ENCODE peak calls at places on chromosomes 16 and 17, in six cellular contexts. G is lung; B is activated T-helper 1 cell treated with anti-CD3 and anti-CD28 coated beads, Interleukin-2, amount 50 U/mL, for 16 hours; Q is lung microvascular endothelial cell; S is HFFc6; F is naive thymus-derived CD8-positive, alpha-beta T cell. X is an unnamed sample.
A peak's percentile ranks its signal among the peaks of the same experiment; 100 is the strongest.

GRCh38 chr16:29974291-29975133 is 844 bp downstream of the TAOK2 start:
- DNase-seq in G (no peak), B (no peak), Q (peak; percentile 84), S (no peak), F (no peak), X (no peak)

GRCh38 chr17:69608808-69609494 is 194.5 kb downstream of the MAP2K6 start:
- DNase-seq in G (no peak), B (no peak), Q (peak; percentile 87), S (peak; percentile 97), F (no peak), X (peak; percentile 94)

GRCh38 chr17:52419256-52419655 is 260.7 kb upstream of the CA10 start:
- DNase-seq in G (no peak), B (no peak), Q (no peak), S (no peak), F (no peak), X (no peak)

GRCh38 chr17:8128125-8128784 is 4.3 kb upstream of the HES7 start:
- DNase-seq in G (no peak), B (no peak), Q (no peak), S (no peak), F (no peak), X (no peak)

GRCh38 chr17:5118219-5118618 is 2.4 kb downstream of the USP6 start:
- DNase-seq in G (no peak), B (no peak), Q (no peak), S (no peak), F (no peak), X (no peak)

GRCh38 chr17:5563451-5563850 is 20.9 kb downstream of the NLRP1 start:
- DNase-seq in G (no peak), B (no peak), Q (peak; percentile 18), S (peak; percentile 10), F (no peak), X (no peak)

GRCh38 chr17:79306688-79307323 is 232.2 kb downstream of the ENGASE start:
- DNase-seq in G (no peak), B (no peak), Q (no peak), S (no peak), F (no peak), X (no peak)

GRCh38 chr17:5139454-5139725 is 23.6 kb downstream of the USP6 start:
- DNase-seq in G (peak; percentile 15), B (no peak), Q (no peak), S (no peak), F (no peak), X (no peak)

GRCh38 chr16:64308721-64309120 is 813.1 kb downstream of the CDH11 start:
- DNase-seq in G (no peak), B (no peak), Q (no peak), S (no peak), F (no peak), X (no peak)

GRCh38 chr17:68198931-68199836 is 48.7 kb upstream of the AMZ2 start:
- DNase-seq in G (no peak), B (no peak), Q (no peak), S (no peak), F (peak; percentile 21), X (no peak)

GRCh38 chr16:72962347-72962746 is 85.6 kb downstream of the ZFHX3 start:
- DNase-seq in G (no peak), B (no peak), Q (no peak), S (no peak), F (no peak), X (no peak)

GRCh38 chr17:9090641-9091096 is 69.4 kb downstream of the NTN1 start:
- DNase-seq in G (no peak), B (no peak), Q (no peak), S (no peak), F (no peak), X (no peak)

GRCh38 chr17:19897108-19897854 is 29.5 kb upstream of the ULK2 start:
- DNase-seq in G (peak; percentile 59), B (no peak), Q (no peak), S (peak; percentile 11), F (no peak), X (no peak)

GRCh38 chr17:33697557-33697956 is 404.5 kb upstream of the ASIC2 start:
- DNase-seq in G (no peak), B (no peak), Q (no peak), S (no peak), F (no peak), X (no peak)

GRCh38 chr17:73641779-73642580 is 2.3 kb downstream of the SDK2 start:
- DNase-seq in G (no peak), B (no peak), Q (no peak), S (no peak), F (no peak), X (no peak)

GRCh38 chr16:17606460-17606859 is 135.7 kb upstream of the XYLT1 start:
- DNase-seq in G (no peak), B (no peak), Q (no peak), S (no peak), F (no peak), X (no peak)

GRCh38 chr17:34241062-34241461 is 14.0 kb upstream of the CCL2 start:
- DNase-seq in G (no peak), B (no peak), Q (peak; percentile 79), S (no peak), F (no peak), X (no peak)

GRCh38 chr16:89275284-89275584 is 57.7 kb downstream of the ZNF778 start:
- DNase-seq in G (no peak), B (no peak), Q (no peak), S (no peak), F (no peak), X (no peak)

GRCh38 chr16:71524566-71525553 is 1.4 kb upstream of the CHST4 start:
- DNase-seq in G (no peak), B (no peak), Q (no peak), S (no peak), F (no peak), X (no peak)

GRCh38 chr17:17780941-17781590 is 55.7 kb downstream of the SREBF1 start:
- DNase-seq in G (no peak), B (no peak), Q (no peak), S (no peak), F (no peak), X (peak; percentile 27)

GRCh38 chr17:54172654-54173316 is 350.1 kb downstream of the KIF2B start:
- DNase-seq in G (no peak), B (no peak), Q (peak; percentile 1), S (no peak), F (no peak), X (peak; percentile 13)

GRCh38 chr17:76196675-76197074 is 43.6 kb downstream of the RNF157 start:
- DNase-seq in G (peak; percentile 43), B (no peak), Q (no peak), S (no peak), F (no peak), X (no peak)

GRCh38 chr17:38693700-38694329 is 11.3 kb upstream of the MLLT6 start:
- DNase-seq in G (peak; percentile 67), B (no peak), Q (peak; percentile 32), S (peak; percentile 29), F (no peak), X (no peak)

GRCh38 chr17:10081571-10082169 is 116.7 kb downstream of the GAS7 start:
- DNase-seq in G (no peak), B (no peak), Q (no peak), S (no peak), F (no peak), X (no peak)

GRCh38 chr17:5097101-5097834 is 14.4 kb downstream of the ZNF232 start:
- DNase-seq in G (no peak), B (no peak), Q (no peak), S (no peak), F (peak; percentile 23), X (no peak)

GRCh38 chr16:53949716-53950410 is 245.9 kb downstream of the FTO start:
- DNase-seq in G (no peak), B (no peak), Q (no peak), S (no peak), F (no peak), X (peak; percentile 17)